ENCODE peak calls at places on chromosome 9, in five cellular contexts. R is keratinocyte, A is left ventricle myocardium inferior, N is GM23248, G is skeletal muscle cell. B is an unnamed sample.

GRCh38 chr9:133374612-133375115 is 1.2 kb downstream of the SURF4 start:
- DNase-seq in R (no peak), A (no peak), N (peak), G (no peak), B (peak)

GRCh38 chr9:99181621-99182020 is 40.1 kb downstream of the ALG2 start:
- DNase-seq in R (no peak), A (no peak), N (no peak), G (peak), B (no peak)

GRCh38 chr9:114687034-114687433 is 5.0 kb upstream of the TEX48 start:
- DNase-seq in R (no peak), A (no peak), N (peak), G (no peak), B (peak)

GRCh38 chr9:37987467-37987981 is 81.5 kb downstream of the SHB start:
- DNase-seq in R (no peak), A (peak), N (no peak), G (no peak), B (no peak)

GRCh38 chr9:7298123-7298522 is 501.5 kb downstream of the DMAC1 start:
- DNase-seq in R (no peak), A (no peak), N (no peak), G (no peak), B (no peak)

GRCh38 chr9:14347408-14348224 is 33.7 kb upstream of the NFIB start:
- DNase-seq in R (no peak), A (peak), N (peak), G (no peak), B (peak)

GRCh38 chr9:28668158-28668557 is 1094.9 kb upstream of the C9orf72 start:
- DNase-seq in R (no peak), A (no peak), N (no peak), G (no peak), B (no peak)

GRCh38 chr9:14343948-14344547 is 30.1 kb upstream of the NFIB start:
- DNase-seq in R (no peak), A (peak), N (no peak), G (no peak), B (peak)

GRCh38 chr9:69093471-69094103 is 58.0 kb downstream of the FXN start:
- DNase-seq in R (no peak), A (no peak), N (no peak), G (no peak), B (no peak)

GRCh38 chr9:127930298-127931091 is at the start of gene PIP5KL1:
- DNase-seq in R (no peak), A (peak), N (peak), G (peak), B (peak)

GRCh38 chr9:31608881-31609280 is 775.6 kb upstream of the ACO1 start:
- DNase-seq in R (no peak), A (no peak), N (no peak), G (no peak), B (peak)

GRCh38 chr9:35996358-35996970 is 38.5 kb upstream of the OR2S2 start:
- DNase-seq in R (no peak), A (peak), N (peak), G (peak), B (peak)

GRCh38 chr9:109483771-109484442 is 14.2 kb downstream of the PTPN3 start:
- DNase-seq in R (no peak), A (no peak), N (no peak), G (no peak), B (no peak)

GRCh38 chr9:120361531-120361930 is 218.4 kb downstream of the CDK5RAP2 start:
- DNase-seq in R (no peak), A (no peak), N (no peak), G (no peak), B (no peak)

GRCh38 chr9:110115341-110115820 is 92.6 kb downstream of the C9orf152 start:
- DNase-seq in R (no peak), A (peak), N (peak), G (no peak), B (no peak)

GRCh38 chr9:101311759-101312420 is 72.9 kb downstream of the BAAT start:
- DNase-seq in R (peak), A (no peak), N (peak), G (peak), B (peak)

GRCh38 chr9:126550891-126551351 is 62.8 kb upstream of the LMX1B start:
- DNase-seq in R (no peak), A (no peak), N (no peak), G (no peak), B (no peak)

GRCh38 chr9:123033864-123034598 is 564 bp downstream of the GPR21 start:
- DNase-seq in R (no peak), A (no peak), N (no peak), G (no peak), B (no peak)

GRCh38 chr9:137088121-137088520 is 1.3 kb downstream of the MAN1B1 start:
- DNase-seq in R (no peak), A (no peak), N (no peak), G (no peak), B (no peak)
- H3K4me3 ChIP-seq in R (peak), A (peak), N (peak), G (no peak), B (no peak)

GRCh38 chr9:124280176-124280691 is 22.5 kb downstream of the NEK6 start:
- DNase-seq in R (no peak), A (no peak), N (peak), G (no peak), B (peak)
- H3K4me3 ChIP-seq in R (no peak), A (no peak), N (no peak), G (no peak), B (no peak)

GRCh38 chr9:93059097-93059959 is 827 bp downstream of the SUSD3 start:
- DNase-seq in R (no peak), A (no peak), N (no peak), G (no peak), B (no peak)
- H3K4me3 ChIP-seq in R (peak), A (peak), N (no peak), G (peak), B (no peak)

GRCh38 chr9:135076876-135077430 is 10.5 kb upstream of the OLFM1 start:
- DNase-seq in R (no peak), A (no peak), N (no peak), G (no peak), B (no peak)

GRCh38 chr9:135073741-135074305 is 13.6 kb upstream of the OLFM1 start:
- DNase-seq in R (no peak), A (no peak), N (no peak), G (no peak), B (no peak)

GRCh38 chr9:135074354-135075233 is 12.9 kb upstream of the OLFM1 start:
- DNase-seq in R (no peak), A (no peak), N (no peak), G (no peak), B (no peak)

GRCh38 chr9:135076143-135076875 is 11.2 kb upstream of the OLFM1 start:
- DNase-seq in R (no peak), A (no peak), N (no peak), G (no peak), B (no peak)

DNA sequence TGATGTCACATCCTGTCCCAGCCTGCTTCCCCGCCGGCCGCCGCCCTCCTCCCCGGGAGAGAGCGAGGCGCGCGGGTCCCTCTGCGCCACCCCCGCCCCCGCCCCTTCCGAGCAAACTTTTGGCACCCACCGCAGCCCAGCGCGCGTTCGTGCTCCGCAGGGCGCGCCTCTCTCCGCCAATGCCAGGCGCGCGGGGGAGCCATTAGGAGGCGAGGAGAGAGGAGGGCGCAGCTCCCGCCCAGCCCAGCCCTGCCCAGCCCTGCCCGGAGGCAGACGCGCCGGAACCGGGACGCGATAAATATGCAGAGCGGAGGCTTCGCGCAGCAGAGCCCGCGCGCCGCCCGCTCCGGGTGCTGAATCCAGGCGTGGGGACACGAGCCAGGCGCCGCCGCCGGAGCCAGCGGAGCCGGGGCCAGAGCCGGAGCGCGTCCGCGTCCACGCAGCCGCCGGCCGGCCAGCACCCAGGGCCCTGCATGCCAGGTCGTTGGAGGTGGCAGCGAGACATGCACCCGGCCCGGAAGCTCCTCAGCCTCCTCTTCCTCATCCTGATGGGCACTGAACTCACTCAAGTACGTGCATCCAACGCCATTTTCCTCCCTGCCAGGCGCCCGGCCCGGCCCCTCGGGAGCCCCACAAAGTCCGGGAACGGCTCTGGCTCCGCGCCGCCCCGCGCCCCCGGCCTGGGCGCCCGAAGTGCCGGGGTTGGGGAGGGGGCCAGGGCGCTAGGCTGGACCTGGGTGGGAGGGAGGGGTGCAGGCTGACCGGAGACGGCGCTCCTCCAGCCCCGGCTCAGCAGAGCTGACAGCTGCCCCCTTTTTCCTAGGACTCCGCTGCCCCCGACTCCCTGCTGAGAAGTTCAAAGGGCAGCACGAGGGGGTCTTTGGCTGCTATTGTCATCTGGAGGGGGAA is 12.0 kb upstream of the OLFM1 start:
- DNase-seq in R (no peak), A (peak), N (peak), G (no peak), B (no peak)
- H3K4me3 ChIP-seq in R (peak), A (peak), N (peak), G (peak), B (no peak)

DNA sequence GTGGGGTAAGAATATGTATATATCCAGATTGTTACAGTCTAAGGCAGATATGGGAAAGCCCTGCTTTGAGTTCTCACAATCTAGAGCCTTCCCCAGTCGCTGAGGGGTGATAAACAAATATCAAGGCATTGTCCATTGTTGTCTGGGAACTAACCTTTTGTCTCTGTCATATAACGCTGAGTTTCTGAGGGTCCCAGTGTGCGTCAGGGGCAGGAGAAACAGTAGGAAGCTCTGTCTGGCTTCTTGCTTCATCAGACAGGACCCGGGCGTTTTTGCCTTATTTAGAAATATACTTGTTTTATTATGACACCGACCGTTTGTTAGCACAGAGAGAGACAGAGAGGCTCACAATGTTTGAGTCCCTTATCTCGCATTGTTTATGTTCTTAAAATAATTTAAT is 204.9 kb upstream of the GAS1 start:
- DNase-seq in R (no peak), A (no peak), N (no peak), G (no peak), B (no peak)
- H3K4me3 ChIP-seq in R (no peak), A (no peak), N (no peak), G (no peak), B (no peak)

GRCh38 chr9:22265038-22265437 is 181.6 kb upstream of the DMRTA1 start:
- DNase-seq in R (no peak), A (no peak), N (no peak), G (no peak), B (no peak)
- H3K4me3 ChIP-seq in R (no peak), A (no peak), N (no peak), G (no peak), B (no peak)

GRCh38 chr9:129402931-129403742 is 217.8 kb downstream of the C9orf50 start:
- DNase-seq in R (no peak), A (no peak), N (no peak), G (no peak), B (no peak)

GRCh38 chr9:129403743-129404620 is 216.9 kb downstream of the C9orf50 start:
- DNase-seq in R (no peak), A (no peak), N (no peak), G (no peak), B (no peak)

GRCh38 chr9:129400971-129401622 is 219.8 kb downstream of the C9orf50 start:
- DNase-seq in R (no peak), A (no peak), N (no peak), G (no peak), B (no peak)

GRCh38 chr9:129401623-129402340 is 219.1 kb downstream of the C9orf50 start:
- DNase-seq in R (no peak), A (peak), N (no peak), G (no peak), B (no peak)

GRCh38 chr9:129402341-129402739 is 218.6 kb downstream of the C9orf50 start:
- DNase-seq in R (no peak), A (no peak), N (no peak), G (no peak), B (no peak)
- H3K4me3 ChIP-seq in R (no peak), A (peak), N (no peak), G (no peak), B (no peak)

GRCh38 chr9:136662656-136663310 is at the start of gene EGFL7:
- DNase-seq in R (no peak), A (peak), N (no peak), G (no peak), B (no peak)
- H3K4me3 ChIP-seq in R (no peak), A (peak), N (no peak), G (no peak), B (no peak)

DNA sequence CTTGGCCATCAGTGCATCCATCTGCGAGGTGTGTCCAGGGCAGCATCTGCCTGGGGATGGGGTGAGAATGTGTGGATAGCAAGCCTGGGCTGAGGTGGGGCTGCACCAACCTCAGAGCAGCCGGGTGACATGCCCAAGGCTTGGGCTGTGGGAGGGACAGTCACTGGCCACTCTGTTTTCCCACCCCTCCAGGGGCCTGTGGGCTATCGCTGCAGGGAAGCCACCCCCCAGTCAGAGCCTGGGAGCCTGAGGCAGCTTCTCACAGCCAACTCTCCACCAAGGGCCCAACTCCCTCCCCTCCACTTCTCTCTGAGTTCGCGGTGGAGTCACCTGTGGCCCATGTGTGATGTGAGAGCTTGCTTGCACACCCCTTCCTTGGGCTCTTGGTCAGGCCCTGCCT is 54.7 kb downstream of the DAB2IP start:
- DNase-seq in R (no peak), A (no peak), N (no peak), G (no peak), B (no peak)
- H3K4me3 ChIP-seq in R (no peak), A (no peak), N (no peak), G (no peak), B (no peak)

GRCh38 chr9:88652876-88653275 is 117.9 kb downstream of the NXNL2 start:
- DNase-seq in R (no peak), A (no peak), N (peak), G (no peak), B (no peak)

GRCh38 chr9:88646539-88646938 is 111.6 kb downstream of the NXNL2 start:
- DNase-seq in R (no peak), A (no peak), N (no peak), G (no peak), B (no peak)

GRCh38 chr9:88657893-88658292 is 122.9 kb downstream of the NXNL2 start:
- DNase-seq in R (no peak), A (no peak), N (peak), G (peak), B (no peak)

GRCh38 chr9:88653926-88654325 is 118.9 kb downstream of the NXNL2 start:
- DNase-seq in R (no peak), A (no peak), N (peak), G (no peak), B (peak)

GRCh38 chr9:88651682-88652633 is 117.0 kb downstream of the NXNL2 start:
- DNase-seq in R (peak), A (peak), N (peak), G (peak), B (peak)
- H3K4me3 ChIP-seq in R (peak), A (no peak), N (peak), G (no peak), B (no peak)

B was measured in epithelial cell of esophagus.